ENCODE peak calls at places on chromosomes 4 and X, in five cellular contexts. One of them, this sample, is unnamed.

GRCh38 chr4:72767903-72768817 is 199.1 kb upstream of the ADAMTS3 start:
- DNase-seq in stomach: no peak
- DNase-seq in mucosa of descending colon: no peak
- DNase-seq in endothelial cell: no peak
- DNase-seq in tibial artery: no peak
- DNase-seq in this sample: no peak

GRCh38 chr4:108370291-108370690 is 201.6 kb upstream of the LEF1 start:
- DNase-seq in stomach: no peak
- DNase-seq in mucosa of descending colon: no peak
- DNase-seq in endothelial cell: no peak
- DNase-seq in tibial artery: no peak
- DNase-seq in this sample: no peak

GRCh38 chrX:46913710-46914109 is 1.5 kb downstream of the JADE3 start:
- DNase-seq in stomach: peak; percentile 27
- DNase-seq in mucosa of descending colon: no peak
- DNase-seq in endothelial cell: peak; percentile 4
- DNase-seq in tibial artery: no peak
- DNase-seq in this sample: peak; percentile 5

GRCh38 chr4:173237722-173238121 is 69.1 kb downstream of the GALNT7 start:
- DNase-seq in stomach: no peak
- DNase-seq in mucosa of descending colon: no peak
- DNase-seq in endothelial cell: no peak
- DNase-seq in tibial artery: no peak
- DNase-seq in this sample: no peak

GRCh38 chrX:54785901-54786300 is 12.2 kb downstream of the ITIH6 start:
- DNase-seq in stomach: no peak
- DNase-seq in mucosa of descending colon: no peak
- DNase-seq in endothelial cell: peak; percentile 22
- DNase-seq in tibial artery: no peak
- DNase-seq in this sample: peak; percentile 26

GRCh38 chr4:78622253-78622979 is 70.8 kb downstream of the ANXA3 start:
- DNase-seq in stomach: no peak
- DNase-seq in mucosa of descending colon: no peak
- DNase-seq in endothelial cell: no peak
- DNase-seq in tibial artery: no peak
- DNase-seq in this sample: no peak

GRCh38 chr4:52850406-52851119 is 11.6 kb upstream of the RASL11B start:
- DNase-seq in stomach: no peak
- DNase-seq in mucosa of descending colon: no peak
- DNase-seq in endothelial cell: no peak
- DNase-seq in tibial artery: no peak
- DNase-seq in this sample: no peak

GRCh38 chrX:63475200-63475599 is 124.1 kb upstream of the SPIN4 start:
- DNase-seq in stomach: no peak
- DNase-seq in mucosa of descending colon: no peak
- DNase-seq in endothelial cell: no peak
- DNase-seq in tibial artery: no peak
- DNase-seq in this sample: no peak

GRCh38 chr4:55729306-55730142 is 90.1 kb upstream of the EXOC1L start:
- DNase-seq in stomach: no peak
- DNase-seq in mucosa of descending colon: no peak
- DNase-seq in endothelial cell: no peak
- DNase-seq in tibial artery: no peak
- DNase-seq in this sample: peak; percentile 12

GRCh38 chr4:187235456-187236170 is 512.0 kb upstream of the FAT1 start:
- DNase-seq in stomach: no peak
- DNase-seq in mucosa of descending colon: no peak
- DNase-seq in endothelial cell: no peak
- DNase-seq in tibial artery: no peak
- DNase-seq in this sample: no peak

GRCh38 chrX:104130808-104131207 is 18.5 kb downstream of the ZCCHC18 start:
- DNase-seq in stomach: no peak
- DNase-seq in mucosa of descending colon: no peak
- DNase-seq in endothelial cell: no peak
- DNase-seq in tibial artery: no peak
- DNase-seq in this sample: no peak

GRCh38 chr4:110510955-110511544 is 35.1 kb downstream of the ENPEP start:
- DNase-seq in stomach: no peak
- DNase-seq in mucosa of descending colon: no peak
- DNase-seq in endothelial cell: no peak
- DNase-seq in tibial artery: no peak
- DNase-seq in this sample: no peak

GRCh38 chr4:5500165-5500564 is 208.2 kb downstream of the EVC2 start:
- DNase-seq in stomach: no peak
- DNase-seq in mucosa of descending colon: no peak
- DNase-seq in endothelial cell: no peak
- DNase-seq in tibial artery: no peak
- DNase-seq in this sample: no peak

GRCh38 chrX:41634284-41634683 is 54.5 kb upstream of the GPR34 start:
- DNase-seq in stomach: no peak
- DNase-seq in mucosa of descending colon: no peak
- DNase-seq in endothelial cell: no peak
- DNase-seq in tibial artery: peak; percentile 40
- DNase-seq in this sample: no peak

GRCh38 chrX:72306085-72306801 is 529 bp upstream of the CITED1 start:
- DNase-seq in stomach: no peak
- DNase-seq in mucosa of descending colon: no peak
- DNase-seq in endothelial cell: no peak
- DNase-seq in tibial artery: no peak
- DNase-seq in this sample: peak; percentile 12

GRCh38 chr4:1200425-1201035 is 28.1 kb upstream of the SPON2 start:
- DNase-seq in stomach: peak; percentile 51
- DNase-seq in mucosa of descending colon: peak; percentile 80
- DNase-seq in endothelial cell: no peak
- DNase-seq in tibial artery: peak; percentile 18
- DNase-seq in this sample: no peak

GRCh38 chr4:102825261-102826071 is 1.9 kb downstream of the UBE2D3 start:
- DNase-seq in stomach: no peak
- DNase-seq in mucosa of descending colon: no peak
- DNase-seq in endothelial cell: peak; percentile 48
- DNase-seq in tibial artery: peak; percentile 51
- DNase-seq in this sample: no peak

GRCh38 chr4:11635336-11635735 is 206.6 kb upstream of the HS3ST1 start:
- DNase-seq in stomach: no peak
- DNase-seq in mucosa of descending colon: no peak
- DNase-seq in endothelial cell: no peak
- DNase-seq in tibial artery: no peak
- DNase-seq in this sample: peak; percentile 56

GRCh38 chrX:153774576-153775292 is 6.1 kb upstream of the SRPK3 start:
- DNase-seq in stomach: no peak
- DNase-seq in mucosa of descending colon: peak; percentile 40
- DNase-seq in endothelial cell: no peak
- DNase-seq in tibial artery: no peak
- DNase-seq in this sample: no peak

GRCh38 chr4:151895671-151896070 is 134.9 kb upstream of the GATB start:
- DNase-seq in stomach: no peak
- DNase-seq in mucosa of descending colon: no peak
- DNase-seq in endothelial cell: no peak
- DNase-seq in tibial artery: no peak
- DNase-seq in this sample: no peak

GRCh38 chrX:149490100-149490499 is 15.0 kb downstream of the IDS start:
- DNase-seq in stomach: no peak
- DNase-seq in mucosa of descending colon: no peak
- DNase-seq in endothelial cell: no peak
- DNase-seq in tibial artery: no peak
- DNase-seq in this sample: no peak

GRCh38 chr4:98352403-98352802 is 91.2 kb downstream of the RAP1GDS1 start:
- DNase-seq in stomach: no peak
- DNase-seq in mucosa of descending colon: no peak
- DNase-seq in endothelial cell: no peak
- DNase-seq in tibial artery: no peak
- DNase-seq in this sample: no peak

GRCh38 chrX:3697701-3698279 is 15.7 kb downstream of the PRKX start:
- DNase-seq in stomach: no peak
- DNase-seq in mucosa of descending colon: no peak
- DNase-seq in endothelial cell: no peak
- DNase-seq in tibial artery: peak; percentile 50
- DNase-seq in this sample: peak; percentile 57

GRCh38 chrX:47706575-47706974 is 47.6 kb upstream of the UXT start:
- DNase-seq in stomach: no peak
- DNase-seq in mucosa of descending colon: no peak
- DNase-seq in endothelial cell: no peak
- DNase-seq in tibial artery: no peak
- DNase-seq in this sample: no peak

GRCh38 chr4:72302981-72303704 is 265.9 kb downstream of the ADAMTS3 start:
- DNase-seq in stomach: peak; percentile 29
- DNase-seq in mucosa of descending colon: no peak
- DNase-seq in endothelial cell: peak; percentile 59
- DNase-seq in tibial artery: no peak
- DNase-seq in this sample: peak; percentile 48

GRCh38 chrX:133215747-133216146 is 2.4 kb downstream of the TFDP3 start:
- DNase-seq in stomach: no peak
- DNase-seq in mucosa of descending colon: no peak
- DNase-seq in endothelial cell: peak; percentile 12
- DNase-seq in tibial artery: no peak
- DNase-seq in this sample: peak; percentile 39

GRCh38 chrX:153685751-153686676 is 1.7 kb upstream of the SLC6A8 start:
- DNase-seq in stomach: no peak
- DNase-seq in mucosa of descending colon: peak; percentile 50
- DNase-seq in endothelial cell: no peak
- DNase-seq in tibial artery: no peak
- DNase-seq in this sample: no peak

GRCh38 chr4:188439641-188440311 is 300.5 kb downstream of the TRIML1 start:
- DNase-seq in stomach: peak; percentile 32
- DNase-seq in mucosa of descending colon: no peak
- DNase-seq in endothelial cell: no peak
- DNase-seq in tibial artery: no peak
- DNase-seq in this sample: peak; percentile 44

GRCh38 chrX:19709812-19710518 is 177.4 kb downstream of the SH3KBP1 start:
- DNase-seq in stomach: no peak
- DNase-seq in mucosa of descending colon: no peak
- DNase-seq in endothelial cell: no peak
- DNase-seq in tibial artery: no peak
- DNase-seq in this sample: no peak

GRCh38 chr4:184808719-184809062 is 17.1 kb downstream of the ACSL1 start:
- DNase-seq in stomach: no peak
- DNase-seq in mucosa of descending colon: no peak
- DNase-seq in endothelial cell: no peak
- DNase-seq in tibial artery: no peak
- DNase-seq in this sample: no peak

GRCh38 chr4:184806711-184807110 is 19.1 kb downstream of the ACSL1 start:
- DNase-seq in stomach: no peak
- DNase-seq in mucosa of descending colon: no peak
- DNase-seq in endothelial cell: no peak
- DNase-seq in tibial artery: no peak
- DNase-seq in this sample: no peak

GRCh38 chr4:184807261-184807660 is 18.5 kb downstream of the ACSL1 start:
- DNase-seq in stomach: peak; percentile 73
- DNase-seq in mucosa of descending colon: no peak
- DNase-seq in endothelial cell: no peak
- DNase-seq in tibial artery: no peak
- DNase-seq in this sample: no peak

GRCh38 chr4:184806246-184806550 is 19.6 kb downstream of the ACSL1 start:
- DNase-seq in stomach: no peak
- DNase-seq in mucosa of descending colon: no peak
- DNase-seq in endothelial cell: no peak
- DNase-seq in tibial artery: no peak
- DNase-seq in this sample: no peak

GRCh38 chr4:184807797-184808718 is 17.7 kb downstream of the ACSL1 start:
- DNase-seq in stomach: peak; percentile 49
- DNase-seq in mucosa of descending colon: no peak
- DNase-seq in endothelial cell: no peak
- DNase-seq in tibial artery: no peak
- DNase-seq in this sample: no peak
- TF ChIP-seq CTCF in stomach: no peak
- TF ChIP-seq CTCF in mucosa of descending colon: no peak
- TF ChIP-seq CTCF in endothelial cell: no peak
- TF ChIP-seq CTCF in tibial artery: no peak
- TF ChIP-seq CTCF in this sample: no peak

DNA sequence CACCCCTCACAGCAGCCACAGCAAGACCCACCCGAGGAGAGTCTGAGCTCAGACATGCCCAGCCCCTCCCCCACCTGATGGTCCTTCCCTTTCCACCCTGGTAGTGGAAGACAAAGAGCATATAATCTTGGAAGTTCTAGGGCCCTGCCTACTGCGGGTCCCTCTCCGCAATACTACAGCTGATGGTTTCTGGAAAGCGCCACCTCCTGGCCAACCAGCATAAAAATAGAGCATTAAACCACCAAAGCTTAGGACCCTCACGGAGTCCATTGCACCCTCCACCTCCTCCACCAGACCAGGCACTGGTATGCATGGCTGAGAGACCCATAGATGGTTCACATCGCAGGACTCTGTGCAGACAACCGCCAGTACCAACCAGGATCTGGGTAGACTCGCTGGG is 78.2 kb downstream of the SH3BGRL start:
- DNase-seq in stomach: no peak
- DNase-seq in mucosa of descending colon: no peak
- DNase-seq in endothelial cell: peak; percentile 3
- DNase-seq in tibial artery: no peak
- DNase-seq in this sample: no peak
- TF ChIP-seq CTCF in stomach: no peak
- TF ChIP-seq CTCF in mucosa of descending colon: no peak
- TF ChIP-seq CTCF in endothelial cell: peak; percentile 25
- TF ChIP-seq CTCF in tibial artery: no peak
- TF ChIP-seq CTCF in this sample: no peak

GRCh38 chrX:1592128-1592862 is 891 bp downstream of the AKAP17A start:
- DNase-seq in stomach: peak; percentile 26
- DNase-seq in mucosa of descending colon: peak; percentile 71
- DNase-seq in endothelial cell: peak; percentile 19
- DNase-seq in tibial artery: no peak
- DNase-seq in this sample: peak; percentile 11

GRCh38 chrX:1592863-1593201 is 1.4 kb downstream of the AKAP17A start:
- DNase-seq in stomach: peak; percentile 26
- DNase-seq in mucosa of descending colon: peak; percentile 58
- DNase-seq in endothelial cell: no peak
- DNase-seq in tibial artery: no peak
- DNase-seq in this sample: no peak

GRCh38 chrX:1589356-1590130 is 1.9 kb upstream of the AKAP17A start:
- DNase-seq in stomach: no peak
- DNase-seq in mucosa of descending colon: no peak
- DNase-seq in endothelial cell: no peak
- DNase-seq in tibial artery: no peak
- DNase-seq in this sample: no peak

GRCh38 chrX:1591863-1592127 is 391 bp downstream of the AKAP17A start:
- DNase-seq in stomach: no peak
- DNase-seq in mucosa of descending colon: peak; percentile 72
- DNase-seq in endothelial cell: no peak
- DNase-seq in tibial artery: no peak
- DNase-seq in this sample: no peak

GRCh38 chrX:1591102-1591862 is at the start of gene AKAP17A:
- DNase-seq in stomach: peak; percentile 96
- DNase-seq in mucosa of descending colon: peak; percentile 97
- DNase-seq in endothelial cell: peak; percentile 91
- DNase-seq in tibial artery: peak; percentile 92
- DNase-seq in this sample: peak; percentile 97
- TF ChIP-seq CTCF in stomach: no peak
- TF ChIP-seq CTCF in mucosa of descending colon: no peak
- TF ChIP-seq CTCF in endothelial cell: no peak
- TF ChIP-seq CTCF in tibial artery: no peak
- TF ChIP-seq CTCF in this sample: no peak

DNA sequence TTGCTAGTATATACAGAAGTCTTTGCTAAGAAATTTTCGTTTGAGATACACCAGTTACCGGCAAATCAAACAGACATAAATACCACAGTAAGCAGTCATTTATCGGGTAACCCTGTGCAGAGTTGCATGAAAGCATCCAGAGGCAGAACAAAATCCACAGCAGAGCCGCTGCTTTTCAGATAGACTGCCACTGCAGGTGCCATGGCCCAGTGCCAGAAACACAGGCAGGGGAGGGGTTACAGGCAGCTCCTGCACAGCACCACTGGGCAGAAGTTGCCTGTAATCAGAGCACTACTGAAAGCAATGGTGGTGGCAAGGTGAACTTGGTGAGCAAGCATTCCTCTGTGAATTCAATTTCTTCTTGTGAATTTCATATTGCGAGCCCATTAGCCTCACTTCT is 179.0 kb upstream of the MAB21L2 start:
- DNase-seq in stomach: peak; percentile 89
- DNase-seq in mucosa of descending colon: peak; percentile 58
- DNase-seq in endothelial cell: no peak
- DNase-seq in tibial artery: no peak
- DNase-seq in this sample: peak; percentile 27
- TF ChIP-seq CTCF in stomach: no peak
- TF ChIP-seq CTCF in mucosa of descending colon: no peak
- TF ChIP-seq CTCF in endothelial cell: no peak
- TF ChIP-seq CTCF in tibial artery: no peak
- TF ChIP-seq CTCF in this sample: no peak

This sample was measured in Calu3.